ENCODE peak calls at places on chromosomes 2 and 18, in six cellular contexts. One of them, this sample, is unnamed.

GRCh38 chr18:31954349-31954748 is 11.4 kb upstream of the TRAPPC8 start:
- DNase-seq in endothelial cell: no peak
- DNase-seq in ACHN: no peak
- DNase-seq in Calu3: peak
- DNase-seq in stimulated activated CD4-positive, alpha-beta T cell treated with anti-CD3 and anti-CD28 coated beads, TNF-alpha, amount 100 ng/mL, for 1 hour: no peak
- DNase-seq in M059J: peak
- DNase-seq in this sample: no peak

GRCh38 chr2:102139851-102140250 is 2.7 kb upstream of the IL1R1 start:
- DNase-seq in endothelial cell: no peak
- DNase-seq in ACHN: no peak
- DNase-seq in Calu3: no peak
- DNase-seq in stimulated activated CD4-positive, alpha-beta T cell treated with anti-CD3 and anti-CD28 coated beads, TNF-alpha, amount 100 ng/mL, for 1 hour: no peak
- DNase-seq in M059J: no peak
- DNase-seq in this sample: no peak

GRCh38 chr2:169146220-169146619 is 76.9 kb downstream of the DHRS9 start:
- DNase-seq in endothelial cell: no peak
- DNase-seq in ACHN: no peak
- DNase-seq in Calu3: no peak
- DNase-seq in stimulated activated CD4-positive, alpha-beta T cell treated with anti-CD3 and anti-CD28 coated beads, TNF-alpha, amount 100 ng/mL, for 1 hour: no peak
- DNase-seq in M059J: no peak
- DNase-seq in this sample: no peak

GRCh38 chr2:205681836-205682238 is 464 bp upstream of the NRP2 start:
- DNase-seq in endothelial cell: peak
- DNase-seq in ACHN: peak
- DNase-seq in Calu3: no peak
- DNase-seq in stimulated activated CD4-positive, alpha-beta T cell treated with anti-CD3 and anti-CD28 coated beads, TNF-alpha, amount 100 ng/mL, for 1 hour: no peak
- DNase-seq in M059J: no peak
- DNase-seq in this sample: no peak

GRCh38 chr2:109216332-109216731 is 87.3 kb downstream of the SH3RF3 start:
- DNase-seq in endothelial cell: no peak
- DNase-seq in ACHN: no peak
- DNase-seq in Calu3: no peak
- DNase-seq in stimulated activated CD4-positive, alpha-beta T cell treated with anti-CD3 and anti-CD28 coated beads, TNF-alpha, amount 100 ng/mL, for 1 hour: no peak
- DNase-seq in M059J: no peak
- DNase-seq in this sample: no peak

GRCh38 chr2:148515976-148516375 is 128.6 kb upstream of the EPC2 start:
- DNase-seq in endothelial cell: no peak
- DNase-seq in ACHN: no peak
- DNase-seq in Calu3: no peak
- DNase-seq in stimulated activated CD4-positive, alpha-beta T cell treated with anti-CD3 and anti-CD28 coated beads, TNF-alpha, amount 100 ng/mL, for 1 hour: no peak
- DNase-seq in M059J: no peak
- DNase-seq in this sample: no peak

GRCh38 chr18:48820483-48821250 is 130.1 kb downstream of the SMAD7 start:
- DNase-seq in endothelial cell: no peak
- DNase-seq in ACHN: no peak
- DNase-seq in Calu3: no peak
- DNase-seq in stimulated activated CD4-positive, alpha-beta T cell treated with anti-CD3 and anti-CD28 coated beads, TNF-alpha, amount 100 ng/mL, for 1 hour: no peak
- DNase-seq in M059J: no peak
- DNase-seq in this sample: peak

GRCh38 chr2:38438536-38439225 is 61.6 kb upstream of the ATL2 start:
- DNase-seq in endothelial cell: no peak
- DNase-seq in ACHN: no peak
- DNase-seq in Calu3: peak
- DNase-seq in stimulated activated CD4-positive, alpha-beta T cell treated with anti-CD3 and anti-CD28 coated beads, TNF-alpha, amount 100 ng/mL, for 1 hour: no peak
- DNase-seq in M059J: no peak
- DNase-seq in this sample: peak

GRCh38 chr2:233384017-233384416 is 29.7 kb downstream of the DGKD start:
- DNase-seq in endothelial cell: no peak
- DNase-seq in ACHN: no peak
- DNase-seq in Calu3: no peak
- DNase-seq in stimulated activated CD4-positive, alpha-beta T cell treated with anti-CD3 and anti-CD28 coated beads, TNF-alpha, amount 100 ng/mL, for 1 hour: no peak
- DNase-seq in M059J: no peak
- DNase-seq in this sample: no peak

GRCh38 chr18:67805261-67805660 is 288.7 kb upstream of the DSEL start:
- DNase-seq in endothelial cell: no peak
- DNase-seq in ACHN: no peak
- DNase-seq in Calu3: peak
- DNase-seq in stimulated activated CD4-positive, alpha-beta T cell treated with anti-CD3 and anti-CD28 coated beads, TNF-alpha, amount 100 ng/mL, for 1 hour: no peak
- DNase-seq in M059J: peak
- DNase-seq in this sample: no peak

GRCh38 chr2:14408695-14409094 is 223.8 kb upstream of the LRATD1 start:
- DNase-seq in endothelial cell: no peak
- DNase-seq in ACHN: no peak
- DNase-seq in Calu3: no peak
- DNase-seq in stimulated activated CD4-positive, alpha-beta T cell treated with anti-CD3 and anti-CD28 coated beads, TNF-alpha, amount 100 ng/mL, for 1 hour: no peak
- DNase-seq in M059J: no peak
- DNase-seq in this sample: no peak

GRCh38 chr2:58740381-58740780 is 499.3 kb upstream of the FANCL start:
- DNase-seq in endothelial cell: no peak
- DNase-seq in ACHN: no peak
- DNase-seq in Calu3: no peak
- DNase-seq in stimulated activated CD4-positive, alpha-beta T cell treated with anti-CD3 and anti-CD28 coated beads, TNF-alpha, amount 100 ng/mL, for 1 hour: no peak
- DNase-seq in M059J: no peak
- DNase-seq in this sample: no peak

GRCh38 chr18:35732134-35732533 is 150.6 kb downstream of the GALNT1 start:
- DNase-seq in endothelial cell: no peak
- DNase-seq in ACHN: no peak
- DNase-seq in Calu3: no peak
- DNase-seq in stimulated activated CD4-positive, alpha-beta T cell treated with anti-CD3 and anti-CD28 coated beads, TNF-alpha, amount 100 ng/mL, for 1 hour: no peak
- DNase-seq in M059J: no peak
- DNase-seq in this sample: no peak

GRCh38 chr2:190867182-190867581 is 13.4 kb upstream of the GLS start:
- DNase-seq in endothelial cell: no peak
- DNase-seq in ACHN: no peak
- DNase-seq in Calu3: no peak
- DNase-seq in stimulated activated CD4-positive, alpha-beta T cell treated with anti-CD3 and anti-CD28 coated beads, TNF-alpha, amount 100 ng/mL, for 1 hour: no peak
- DNase-seq in M059J: peak
- DNase-seq in this sample: no peak

GRCh38 chr18:8553611-8553924 is 55.7 kb upstream of the RAB12 start:
- DNase-seq in endothelial cell: no peak
- DNase-seq in ACHN: no peak
- DNase-seq in Calu3: no peak
- DNase-seq in stimulated activated CD4-positive, alpha-beta T cell treated with anti-CD3 and anti-CD28 coated beads, TNF-alpha, amount 100 ng/mL, for 1 hour: no peak
- DNase-seq in M059J: no peak
- DNase-seq in this sample: no peak

GRCh38 chr2:168156661-168157060 is 90.7 kb downstream of the STK39 start:
- DNase-seq in endothelial cell: no peak
- DNase-seq in ACHN: no peak
- DNase-seq in Calu3: no peak
- DNase-seq in stimulated activated CD4-positive, alpha-beta T cell treated with anti-CD3 and anti-CD28 coated beads, TNF-alpha, amount 100 ng/mL, for 1 hour: no peak
- DNase-seq in M059J: peak
- DNase-seq in this sample: no peak

GRCh38 chr2:216557820-216558219 is 59.2 kb downstream of the RPL37A start:
- DNase-seq in endothelial cell: no peak
- DNase-seq in ACHN: no peak
- DNase-seq in Calu3: no peak
- DNase-seq in stimulated activated CD4-positive, alpha-beta T cell treated with anti-CD3 and anti-CD28 coated beads, TNF-alpha, amount 100 ng/mL, for 1 hour: no peak
- DNase-seq in M059J: no peak
- DNase-seq in this sample: no peak

GRCh38 chr18:48486762-48487161 is 52.1 kb upstream of the CTIF start:
- DNase-seq in endothelial cell: no peak
- DNase-seq in ACHN: no peak
- DNase-seq in Calu3: no peak
- DNase-seq in stimulated activated CD4-positive, alpha-beta T cell treated with anti-CD3 and anti-CD28 coated beads, TNF-alpha, amount 100 ng/mL, for 1 hour: no peak
- DNase-seq in M059J: peak
- DNase-seq in this sample: no peak

GRCh38 chr2:75090770-75091515 is 108.4 kb downstream of the TACR1 start:
- DNase-seq in endothelial cell: no peak
- DNase-seq in ACHN: no peak
- DNase-seq in Calu3: no peak
- DNase-seq in stimulated activated CD4-positive, alpha-beta T cell treated with anti-CD3 and anti-CD28 coated beads, TNF-alpha, amount 100 ng/mL, for 1 hour: no peak
- DNase-seq in M059J: no peak
- DNase-seq in this sample: no peak

GRCh38 chr2:121790276-121790956 is 35.0 kb downstream of the TSN start:
- DNase-seq in endothelial cell: no peak
- DNase-seq in ACHN: peak
- DNase-seq in Calu3: peak
- DNase-seq in stimulated activated CD4-positive, alpha-beta T cell treated with anti-CD3 and anti-CD28 coated beads, TNF-alpha, amount 100 ng/mL, for 1 hour: no peak
- DNase-seq in M059J: peak
- DNase-seq in this sample: no peak

GRCh38 chr2:200383380-200384110 is 77.1 kb downstream of the SPATS2L start:
- DNase-seq in endothelial cell: no peak
- DNase-seq in ACHN: peak
- DNase-seq in Calu3: no peak
- DNase-seq in stimulated activated CD4-positive, alpha-beta T cell treated with anti-CD3 and anti-CD28 coated beads, TNF-alpha, amount 100 ng/mL, for 1 hour: no peak
- DNase-seq in M059J: peak
- DNase-seq in this sample: peak

GRCh38 chr2:105180491-105180972 is 61.0 kb upstream of the GPR45 start:
- DNase-seq in endothelial cell: no peak
- DNase-seq in ACHN: no peak
- DNase-seq in Calu3: no peak
- DNase-seq in stimulated activated CD4-positive, alpha-beta T cell treated with anti-CD3 and anti-CD28 coated beads, TNF-alpha, amount 100 ng/mL, for 1 hour: no peak
- DNase-seq in M059J: no peak
- DNase-seq in this sample: no peak

GRCh38 chr2:120594856-120595685 is 140.6 kb upstream of the GLI2 start:
- DNase-seq in endothelial cell: no peak
- DNase-seq in ACHN: no peak
- DNase-seq in Calu3: peak
- DNase-seq in stimulated activated CD4-positive, alpha-beta T cell treated with anti-CD3 and anti-CD28 coated beads, TNF-alpha, amount 100 ng/mL, for 1 hour: no peak
- DNase-seq in M059J: peak
- DNase-seq in this sample: no peak

GRCh38 chr2:74046441-74046840 is 61.7 kb downstream of the TET3 start:
- DNase-seq in endothelial cell: no peak
- DNase-seq in ACHN: no peak
- DNase-seq in Calu3: no peak
- DNase-seq in stimulated activated CD4-positive, alpha-beta T cell treated with anti-CD3 and anti-CD28 coated beads, TNF-alpha, amount 100 ng/mL, for 1 hour: no peak
- DNase-seq in M059J: no peak
- DNase-seq in this sample: no peak

GRCh38 chr2:132374551-132374950 is 42.1 kb upstream of the GPR39 start:
- DNase-seq in endothelial cell: no peak
- DNase-seq in ACHN: no peak
- DNase-seq in Calu3: no peak
- DNase-seq in stimulated activated CD4-positive, alpha-beta T cell treated with anti-CD3 and anti-CD28 coated beads, TNF-alpha, amount 100 ng/mL, for 1 hour: no peak
- DNase-seq in M059J: peak
- DNase-seq in this sample: no peak

GRCh38 chr18:55096261-55097026 is 137.2 kb upstream of the CCDC68 start:
- DNase-seq in endothelial cell: peak
- DNase-seq in ACHN: peak
- DNase-seq in Calu3: peak
- DNase-seq in stimulated activated CD4-positive, alpha-beta T cell treated with anti-CD3 and anti-CD28 coated beads, TNF-alpha, amount 100 ng/mL, for 1 hour: no peak
- DNase-seq in M059J: peak
- DNase-seq in this sample: no peak